ENCODE peak calls at places on chromosome 13, in four cellular contexts. One of them, this sample, is unnamed.
A peak's percentile ranks its signal among the peaks of the same experiment; 100 is the strongest.

GRCh38 chr13:28611021-28611420 is 47.9 kb upstream of the POMP start:
- DNase-seq in IMR-90: peak; percentile 26
- DNase-seq in mesendoderm: no peak
- DNase-seq in H9: no peak
- DNase-seq in this sample: no peak

GRCh38 chr13:40814803-40815202 is 25.4 kb downstream of the SLC25A15 start:
- DNase-seq in IMR-90: peak; percentile 31
- DNase-seq in mesendoderm: no peak
- DNase-seq in H9: no peak
- DNase-seq in this sample: no peak

GRCh38 chr13:114167445-114167844 is 11.6 kb upstream of the CFAP97D2 start:
- DNase-seq in IMR-90: peak; percentile 38
- DNase-seq in mesendoderm: no peak
- DNase-seq in H9: no peak
- DNase-seq in this sample: no peak

GRCh38 chr13:112730157-112730671 is 40.4 kb downstream of the ATP11A start:
- DNase-seq in IMR-90: no peak
- DNase-seq in mesendoderm: no peak
- DNase-seq in H9: peak; percentile 20
- DNase-seq in this sample: no peak

GRCh38 chr13:111153977-111154332 is 38.8 kb downstream of the ARHGEF7 start:
- DNase-seq in IMR-90: no peak
- DNase-seq in mesendoderm: no peak
- DNase-seq in H9: no peak
- DNase-seq in this sample: no peak

GRCh38 chr13:108609353-108609752 is 20.1 kb upstream of the MYO16 start:
- DNase-seq in IMR-90: peak; percentile 49
- DNase-seq in mesendoderm: peak; percentile 66
- DNase-seq in H9: no peak
- DNase-seq in this sample: no peak

GRCh38 chr13:113121928-113122420 is 625 bp upstream of the F10 start:
- DNase-seq in IMR-90: no peak
- DNase-seq in mesendoderm: no peak
- DNase-seq in H9: peak; percentile 27
- DNase-seq in this sample: no peak

GRCh38 chr13:43269037-43269476 is 245.7 kb downstream of the DNAJC15 start:
- DNase-seq in IMR-90: peak; percentile 98
- DNase-seq in mesendoderm: no peak
- DNase-seq in H9: no peak
- DNase-seq in this sample: no peak

GRCh38 chr13:84570831-84571230 is 688.6 kb upstream of the SLITRK1 start:
- DNase-seq in IMR-90: peak; percentile 63
- DNase-seq in mesendoderm: no peak
- DNase-seq in H9: no peak
- DNase-seq in this sample: no peak

GRCh38 chr13:113098163-113098732 is 7.3 kb upstream of the F7 start:
- DNase-seq in IMR-90: peak; percentile 66
- DNase-seq in mesendoderm: no peak
- DNase-seq in H9: no peak
- DNase-seq in this sample: no peak

GRCh38 chr13:114017028-114017630 is 43.3 kb upstream of the C13orf46 start:
- DNase-seq in IMR-90: peak; percentile 42
- DNase-seq in mesendoderm: peak; percentile 47
- DNase-seq in H9: peak; percentile 58
- DNase-seq in this sample: no peak

GRCh38 chr13:114029866-114030625 is 56.2 kb upstream of the C13orf46 start:
- DNase-seq in IMR-90: no peak
- DNase-seq in mesendoderm: no peak
- DNase-seq in H9: no peak
- DNase-seq in this sample: no peak

GRCh38 chr13:87661471-87661870 is 9.7 kb upstream of the SLITRK5 start:
- DNase-seq in IMR-90: peak; percentile 4
- DNase-seq in mesendoderm: no peak
- DNase-seq in H9: no peak
- DNase-seq in this sample: no peak

GRCh38 chr13:32878172-32878571 is 138.1 kb upstream of the KL start:
- DNase-seq in IMR-90: peak; percentile 73
- DNase-seq in mesendoderm: peak; percentile 70
- DNase-seq in H9: no peak
- DNase-seq in this sample: no peak

GRCh38 chr13:29523199-29523931 is 72.1 kb downstream of the SLC7A1 start:
- DNase-seq in IMR-90: no peak
- DNase-seq in mesendoderm: no peak
- DNase-seq in H9: no peak
- DNase-seq in this sample: no peak

GRCh38 chr13:99998261-99998660 is 16.7 kb downstream of the ZIC2 start:
- DNase-seq in IMR-90: no peak
- DNase-seq in mesendoderm: no peak
- DNase-seq in H9: no peak
- DNase-seq in this sample: no peak

GRCh38 chr13:41065098-41065497 is 3.8 kb downstream of the WBP4 start:
- DNase-seq in IMR-90: peak; percentile 92
- DNase-seq in mesendoderm: no peak
- DNase-seq in H9: no peak
- DNase-seq in this sample: no peak

GRCh38 chr13:67048084-67048792 is 181.9 kb downstream of the PCDH9 start:
- DNase-seq in IMR-90: peak; percentile 93
- DNase-seq in mesendoderm: no peak
- DNase-seq in H9: no peak
- DNase-seq in this sample: no peak

GRCh38 chr13:83884141-83884540 is 1.9 kb upstream of the SLITRK1 start:
- DNase-seq in IMR-90: no peak
- DNase-seq in mesendoderm: no peak
- DNase-seq in H9: no peak
- DNase-seq in this sample: no peak

GRCh38 chr13:41568990-41569387 is 111.6 kb downstream of the RGCC start:
- DNase-seq in IMR-90: peak; percentile 70
- DNase-seq in mesendoderm: no peak
- DNase-seq in H9: no peak
- DNase-seq in this sample: no peak

GRCh38 chr13:100234524-100235136 is 145.7 kb downstream of the PCCA start:
- DNase-seq in IMR-90: peak; percentile 55
- DNase-seq in mesendoderm: peak; percentile 45
- DNase-seq in H9: no peak
- DNase-seq in this sample: no peak

DNA sequence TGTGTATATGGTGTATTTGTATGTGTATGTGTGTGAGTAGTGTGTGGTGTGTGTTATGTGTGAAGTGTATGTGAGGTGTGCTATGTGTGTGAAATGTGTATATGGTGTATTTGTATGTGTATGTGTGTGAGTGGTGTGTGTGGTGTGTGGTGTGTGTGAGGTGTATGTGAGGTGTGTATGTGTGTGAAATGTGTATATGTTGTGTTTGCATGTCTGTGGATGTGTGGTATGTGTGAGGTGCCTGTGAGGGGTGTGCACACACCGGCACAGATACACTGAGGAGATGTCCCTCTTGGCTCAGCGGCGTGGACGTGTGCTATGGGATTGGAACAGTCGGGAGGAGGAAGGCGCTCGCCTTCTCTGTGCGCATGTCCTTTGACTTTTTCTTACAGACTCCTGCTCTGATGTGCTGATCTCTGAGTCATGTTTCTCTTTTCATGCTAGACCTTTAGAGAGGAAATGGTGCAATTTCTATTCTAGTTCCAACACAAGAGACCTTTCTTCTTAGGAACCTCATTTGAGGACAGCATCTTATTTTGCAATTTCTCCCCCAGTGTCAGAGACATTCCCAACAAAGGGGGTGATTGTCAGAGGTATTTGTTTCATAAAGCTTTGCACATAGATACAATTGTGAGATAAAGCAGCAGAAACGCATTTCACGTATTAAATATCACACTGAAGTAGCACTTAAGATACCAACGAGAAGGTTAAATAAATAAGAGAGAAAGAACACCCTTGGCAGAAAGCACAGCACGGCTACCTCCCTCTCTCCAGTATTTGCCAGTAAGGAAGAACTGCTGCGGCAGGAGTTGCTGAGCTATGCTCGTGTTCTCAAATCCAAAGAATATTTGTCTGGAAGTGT is 11.3 kb upstream of the TNFRSF19 start:
- DNase-seq in IMR-90: peak; percentile 92
- DNase-seq in mesendoderm: peak; percentile 34
- DNase-seq in H9: no peak
- DNase-seq in this sample: no peak
- H3K23ac ChIP-seq in IMR-90: peak overlapping the region; percentile 91
- H3K23ac ChIP-seq in mesendoderm: no peak overlapping the region
- H3K23ac ChIP-seq in H9: no peak overlapping the region
- H3K23ac ChIP-seq in this sample: no peak overlapping the region

DNA sequence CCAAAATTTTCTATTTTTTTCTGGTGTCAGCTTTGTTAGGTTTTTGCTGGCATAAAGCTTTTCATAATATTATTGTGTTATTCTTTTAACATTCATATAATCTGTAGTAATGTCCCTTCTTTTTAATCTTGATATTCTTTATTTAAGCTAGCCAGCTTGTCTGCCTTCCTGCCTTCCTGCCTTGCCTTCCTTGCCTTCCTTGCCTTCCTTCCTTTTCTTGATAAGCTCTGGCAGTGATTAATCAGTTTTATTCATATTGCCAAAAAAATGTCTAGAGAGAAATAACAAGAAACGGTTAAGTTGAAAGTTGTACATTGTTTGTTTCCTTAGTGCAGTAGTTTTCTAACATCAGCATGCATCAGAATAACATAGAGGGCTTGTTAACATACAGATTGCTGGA is 257.5 kb downstream of the MAB21L1 start:
- DNase-seq in IMR-90: no peak
- DNase-seq in mesendoderm: no peak
- DNase-seq in H9: no peak
- DNase-seq in this sample: no peak
- H2BK15ac ChIP-seq in IMR-90: no peak overlapping the region
- H2BK15ac ChIP-seq in mesendoderm: no peak overlapping the region
- H2BK15ac ChIP-seq in H9: no peak overlapping the region
- H2BK15ac ChIP-seq in this sample: no peak overlapping the region

GRCh38 chr13:101267656-101268055 is 148.7 kb downstream of the NALCN start:
- DNase-seq in IMR-90: no peak
- DNase-seq in mesendoderm: no peak
- DNase-seq in H9: no peak
- DNase-seq in this sample: no peak

GRCh38 chr13:101265934-101266333 is 150.4 kb downstream of the NALCN start:
- DNase-seq in IMR-90: no peak
- DNase-seq in mesendoderm: no peak
- DNase-seq in H9: no peak
- DNase-seq in this sample: no peak

GRCh38 chr13:101272886-101273285 is 143.4 kb downstream of the NALCN start:
- DNase-seq in IMR-90: no peak
- DNase-seq in mesendoderm: no peak
- DNase-seq in H9: no peak
- DNase-seq in this sample: no peak

DNA sequence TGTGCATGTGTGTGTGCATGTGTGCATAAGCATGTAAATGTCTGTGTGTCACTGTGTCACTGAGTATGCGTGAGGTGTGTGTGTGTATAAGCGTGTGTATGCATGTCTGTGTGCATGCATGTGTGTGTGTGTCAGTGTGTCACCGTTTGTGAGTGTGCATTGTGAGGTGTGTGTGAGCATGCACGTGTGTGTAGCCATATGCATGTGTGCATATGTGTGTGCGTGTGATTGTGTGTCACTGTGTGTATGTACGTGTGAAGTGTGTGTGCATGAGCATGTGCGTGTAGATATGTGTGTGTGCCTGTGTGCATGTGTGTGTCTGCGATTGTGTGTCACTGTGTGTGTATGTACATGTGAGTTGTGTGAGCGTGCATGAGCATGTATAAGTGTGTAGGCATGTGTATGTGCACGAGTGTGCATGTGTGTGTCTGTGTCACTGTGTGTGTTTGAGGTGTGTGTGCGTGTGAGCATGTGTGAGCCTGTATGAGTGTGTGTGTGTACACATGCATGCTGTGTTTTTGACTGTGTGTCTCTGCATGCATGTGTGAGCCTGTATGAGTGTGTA is 144.5 kb downstream of the NALCN start:
- DNase-seq in IMR-90: no peak
- DNase-seq in mesendoderm: no peak
- DNase-seq in H9: no peak
- DNase-seq in this sample: no peak
- H3K23ac ChIP-seq in IMR-90: no peak overlapping the region
- H3K23ac ChIP-seq in mesendoderm: peak overlapping the region; percentile 84
- H3K23ac ChIP-seq in H9: no peak overlapping the region
- H3K23ac ChIP-seq in this sample: peak overlapping the region; percentile 12

DNA sequence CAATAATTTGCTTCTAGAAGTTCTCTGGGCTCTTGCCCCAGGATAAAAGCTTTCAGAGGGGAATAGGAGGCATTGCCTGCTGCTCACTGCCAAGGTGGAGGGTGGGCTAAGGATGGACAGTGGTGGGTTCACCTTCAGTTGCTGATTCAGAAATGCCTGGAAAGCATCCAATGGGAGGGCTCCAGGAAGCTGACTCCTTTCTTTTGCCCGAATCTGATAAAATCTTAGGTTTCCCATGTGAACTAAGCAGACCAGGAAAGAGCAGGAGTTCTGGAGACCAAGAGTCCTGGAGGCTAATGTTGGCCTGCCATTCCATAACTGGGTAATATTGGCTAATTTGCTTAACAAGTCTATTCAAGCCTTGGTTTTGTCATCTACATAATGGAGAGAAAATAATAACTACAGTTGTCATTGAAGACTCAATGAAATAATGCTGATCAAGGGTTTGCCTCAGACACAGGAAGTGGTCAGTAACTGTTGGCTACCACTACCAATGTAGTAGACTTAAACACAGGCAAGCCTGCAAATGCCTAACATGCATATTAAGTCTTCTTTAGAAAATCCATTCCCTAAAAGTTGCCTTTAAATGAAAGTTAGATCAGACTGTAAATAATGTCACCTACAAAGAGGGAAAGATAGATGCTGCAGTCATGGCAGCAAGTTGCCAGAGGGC is 528.4 kb upstream of the NBEA start:
- DNase-seq in IMR-90: no peak
- DNase-seq in mesendoderm: no peak
- DNase-seq in H9: no peak
- DNase-seq in this sample: no peak
- H2BK15ac ChIP-seq in IMR-90: no peak overlapping the region
- H2BK15ac ChIP-seq in mesendoderm: no peak overlapping the region
- H2BK15ac ChIP-seq in H9: no peak overlapping the region
- H2BK15ac ChIP-seq in this sample: no peak overlapping the region

GRCh38 chr13:30618938-30619289 is 1.2 kb downstream of the USPL1 start:
- DNase-seq in IMR-90: no peak
- DNase-seq in mesendoderm: no peak
- DNase-seq in H9: no peak
- DNase-seq in this sample: no peak

GRCh38 chr13:30615851-30616311 is 1.8 kb upstream of the USPL1 start:
- DNase-seq in IMR-90: peak; percentile 41
- DNase-seq in mesendoderm: no peak
- DNase-seq in H9: no peak
- DNase-seq in this sample: no peak

GRCh38 chr13:30618186-30618937 is 642 bp downstream of the USPL1 start:
- DNase-seq in IMR-90: no peak
- DNase-seq in mesendoderm: no peak
- DNase-seq in H9: no peak
- DNase-seq in this sample: peak; percentile 18

GRCh38 chr13:30616927-30617314 is 799 bp upstream of the USPL1 start:
- DNase-seq in IMR-90: peak; percentile 89
- DNase-seq in mesendoderm: peak; percentile 95
- DNase-seq in H9: no peak
- DNase-seq in this sample: no peak

GRCh38 chr13:30617315-30618185 is at the start of gene USPL1:
- DNase-seq in IMR-90: peak; percentile 99
- DNase-seq in mesendoderm: peak; percentile 99
- DNase-seq in H9: peak; percentile 98
- DNase-seq in this sample: peak; percentile 98
- H3K23ac ChIP-seq in IMR-90: peak within 1 kb of the TSS; percentile 97
- H3K23ac ChIP-seq in mesendoderm: peak within 1 kb of the TSS; percentile 87
- H3K23ac ChIP-seq in H9: peak within 1 kb of the TSS; percentile 44
- H3K23ac ChIP-seq in this sample: peak within 1 kb of the TSS; percentile 87